ENCODE peak calls at places on chromosome 11, in ten cellular contexts. K is activated CD4-positive, alpha-beta T cell treated with anti-CD3 and anti-CD28 coated beads, Interleukin-2, amount 50 U/mL, for 24 hours; B is nucleus accumbens; Y is cardiac muscle cell; A is activated T-cell treated with anti-CD3 and anti-CD28 coated beads, Interleukin-2, amount 50 U/mL, for 1 hour; Q is NCI-H2081; S is SK-MEL-5; M is nephron progenitor cell; X is activated effector memory CD4-positive, alpha-beta T cell treated with Interleukin-2 at 50 U/mL for 16 hours; R is HT1080. D is an unnamed sample.

GRCh38 chr11:108117746-108118371 is 3.5 kb upstream of the ACAT1 start:
- DNase-seq in K (no peak), A (no peak), M (no peak), Y (peak; percentile 78), B (no peak), S (peak; percentile 66), X (no peak), R (peak; percentile 11), Q (peak; percentile 50), D (peak; percentile 20)

GRCh38 chr11:17905477-17905876 is 107.4 kb downstream of the SERGEF start:
- DNase-seq in R (no peak), S (no peak), M (no peak), X (no peak), A (no peak), Y (no peak), B (no peak), K (no peak), Q (no peak), D (no peak)

GRCh38 chr11:21811572-21811971 is 381.3 kb upstream of the ANO5 start:
- DNase-seq in R (peak; percentile 33), M (no peak), B (no peak), A (no peak), K (no peak), S (peak; percentile 57), X (no peak), Y (no peak), Q (no peak), D (no peak)

GRCh38 chr11:58905716-58906547 is 33.4 kb upstream of the GLYATL1 start:
- DNase-seq in Y (peak; percentile 89), K (no peak), S (peak; percentile 71), Q (peak; percentile 94), A (no peak), B (peak; percentile 66), M (peak; percentile 82), R (peak; percentile 93), X (no peak), D (peak; percentile 93)

GRCh38 chr11:74820763-74821162 is 72.1 kb downstream of the RNF169 start:
- DNase-seq in B (no peak), Y (peak; percentile 87), K (no peak), S (peak; percentile 50), A (no peak), M (no peak), Q (no peak), X (no peak), R (peak; percentile 84), D (peak; percentile 52)

GRCh38 chr11:18907391-18907790 is 31.8 kb downstream of the MRGPRX1 start:
- DNase-seq in S (no peak), M (no peak), K (no peak), A (no peak), Y (no peak), X (no peak), B (no peak), Q (no peak), R (no peak), D (peak; percentile 3)

GRCh38 chr11:120546312-120547205 is 35.0 kb downstream of the GRIK4 start:
- DNase-seq in R (peak; percentile 97), M (peak; percentile 54), Y (peak; percentile 95), X (no peak), B (no peak), S (no peak), Q (no peak), A (no peak), K (no peak), D (peak; percentile 96)

GRCh38 chr11:8371516-8371884 is 107.8 kb upstream of the LMO1 start:
- DNase-seq in R (no peak), K (no peak), B (no peak), A (no peak), M (no peak), S (no peak), X (no peak), Y (no peak), Q (no peak), D (no peak)